ENCODE peak calls at places on chromosomes 11 and 22, in ten cellular contexts. One of them, this sample, is unnamed.

GRCh38 chr11:1837171-1838076 is 1.4 kb upstream of the TNNI2 start:
- DNase-seq in cardiac muscle cell: peak; percentile 74
- DNase-seq in NB4: peak; percentile 85
- DNase-seq in progenitor cell of endocrine pancreas: peak; percentile 75
- DNase-seq in GM13976: peak; percentile 94
- DNase-seq in uterus: peak; percentile 66
- DNase-seq in mucosa of descending colon: peak; percentile 76
- DNase-seq in prostate gland: no peak
- DNase-seq in WTC11: peak; percentile 88
- DNase-seq in kidney epithelial cell: no peak
- DNase-seq in this sample: no peak

GRCh38 chr22:19801340-19802000 is 40.9 kb downstream of the TBX1 start:
- DNase-seq in cardiac muscle cell: no peak
- DNase-seq in NB4: no peak
- DNase-seq in progenitor cell of endocrine pancreas: no peak
- DNase-seq in GM13976: no peak
- DNase-seq in uterus: no peak
- DNase-seq in mucosa of descending colon: no peak
- DNase-seq in prostate gland: no peak
- DNase-seq in WTC11: no peak
- DNase-seq in kidney epithelial cell: no peak
- DNase-seq in this sample: no peak

GRCh38 chr11:1549355-1550330 is 22.4 kb downstream of the DUSP8 start:
- DNase-seq in cardiac muscle cell: no peak
- DNase-seq in NB4: peak; percentile 46
- DNase-seq in progenitor cell of endocrine pancreas: no peak
- DNase-seq in GM13976: no peak
- DNase-seq in uterus: no peak
- DNase-seq in mucosa of descending colon: no peak
- DNase-seq in prostate gland: no peak
- DNase-seq in WTC11: no peak
- DNase-seq in kidney epithelial cell: no peak
- DNase-seq in this sample: no peak

GRCh38 chr22:37716708-37717107 is 19.9 kb downstream of the TRIOBP start:
- DNase-seq in cardiac muscle cell: no peak
- DNase-seq in NB4: peak; percentile 96
- DNase-seq in progenitor cell of endocrine pancreas: no peak
- DNase-seq in GM13976: no peak
- DNase-seq in uterus: no peak
- DNase-seq in mucosa of descending colon: no peak
- DNase-seq in prostate gland: no peak
- DNase-seq in WTC11: no peak
- DNase-seq in kidney epithelial cell: no peak
- DNase-seq in this sample: no peak

GRCh38 chr22:26763633-26764295 is 106.4 kb downstream of the MIAT start:
- DNase-seq in cardiac muscle cell: peak; percentile 29
- DNase-seq in NB4: no peak
- DNase-seq in progenitor cell of endocrine pancreas: no peak
- DNase-seq in GM13976: no peak
- DNase-seq in uterus: no peak
- DNase-seq in mucosa of descending colon: no peak
- DNase-seq in prostate gland: no peak
- DNase-seq in WTC11: no peak
- DNase-seq in kidney epithelial cell: no peak
- DNase-seq in this sample: peak; percentile 45

GRCh38 chr11:1869427-1870325 is 16.8 kb downstream of the LSP1 start:
- DNase-seq in cardiac muscle cell: no peak
- DNase-seq in NB4: no peak
- DNase-seq in progenitor cell of endocrine pancreas: no peak
- DNase-seq in GM13976: no peak
- DNase-seq in uterus: peak; percentile 52
- DNase-seq in mucosa of descending colon: peak; percentile 35
- DNase-seq in prostate gland: no peak
- DNase-seq in WTC11: peak; percentile 26
- DNase-seq in kidney epithelial cell: no peak
- DNase-seq in this sample: no peak

GRCh38 chr11:134313821-134314607 is 17.8 kb upstream of the GLB1L2 start:
- DNase-seq in cardiac muscle cell: no peak
- DNase-seq in NB4: no peak
- DNase-seq in progenitor cell of endocrine pancreas: no peak
- DNase-seq in GM13976: no peak
- DNase-seq in uterus: no peak
- DNase-seq in mucosa of descending colon: no peak
- DNase-seq in prostate gland: no peak
- DNase-seq in WTC11: no peak
- DNase-seq in kidney epithelial cell: no peak
- DNase-seq in this sample: no peak

GRCh38 chr11:12769834-12770345 is 95.7 kb downstream of the TEAD1 start:
- DNase-seq in cardiac muscle cell: peak; percentile 90
- DNase-seq in NB4: peak; percentile 22
- DNase-seq in progenitor cell of endocrine pancreas: no peak
- DNase-seq in GM13976: no peak
- DNase-seq in uterus: no peak
- DNase-seq in mucosa of descending colon: no peak
- DNase-seq in prostate gland: no peak
- DNase-seq in WTC11: no peak
- DNase-seq in kidney epithelial cell: peak; percentile 79
- DNase-seq in this sample: peak; percentile 90

GRCh38 chr11:64094463-64095223 is 58.9 kb downstream of the FLRT1 start:
- DNase-seq in cardiac muscle cell: peak; percentile 66
- DNase-seq in NB4: peak; percentile 95
- DNase-seq in progenitor cell of endocrine pancreas: no peak
- DNase-seq in GM13976: no peak
- DNase-seq in uterus: no peak
- DNase-seq in mucosa of descending colon: no peak
- DNase-seq in prostate gland: no peak
- DNase-seq in WTC11: no peak
- DNase-seq in kidney epithelial cell: peak; percentile 74
- DNase-seq in this sample: peak; percentile 48

GRCh38 chr22:19749876-19750275 is 10.7 kb upstream of the TBX1 start:
- DNase-seq in cardiac muscle cell: no peak
- DNase-seq in NB4: no peak
- DNase-seq in progenitor cell of endocrine pancreas: no peak
- DNase-seq in GM13976: no peak
- DNase-seq in uterus: no peak
- DNase-seq in mucosa of descending colon: no peak
- DNase-seq in prostate gland: no peak
- DNase-seq in WTC11: no peak
- DNase-seq in kidney epithelial cell: no peak
- DNase-seq in this sample: no peak

GRCh38 chr11:117705866-117706265 is 91.2 kb downstream of the DSCAML1 start:
- DNase-seq in cardiac muscle cell: no peak
- DNase-seq in NB4: no peak
- DNase-seq in progenitor cell of endocrine pancreas: no peak
- DNase-seq in GM13976: no peak
- DNase-seq in uterus: no peak
- DNase-seq in mucosa of descending colon: no peak
- DNase-seq in prostate gland: no peak
- DNase-seq in WTC11: no peak
- DNase-seq in kidney epithelial cell: no peak
- DNase-seq in this sample: no peak

GRCh38 chr11:81966340-81966739 is 767.3 kb downstream of the FAM181B start:
- DNase-seq in cardiac muscle cell: no peak
- DNase-seq in NB4: no peak
- DNase-seq in progenitor cell of endocrine pancreas: no peak
- DNase-seq in GM13976: no peak
- DNase-seq in uterus: no peak
- DNase-seq in mucosa of descending colon: no peak
- DNase-seq in prostate gland: no peak
- DNase-seq in WTC11: no peak
- DNase-seq in kidney epithelial cell: no peak
- DNase-seq in this sample: no peak

GRCh38 chr11:81959341-81959740 is 774.3 kb downstream of the FAM181B start:
- DNase-seq in cardiac muscle cell: no peak
- DNase-seq in NB4: no peak
- DNase-seq in progenitor cell of endocrine pancreas: no peak
- DNase-seq in GM13976: no peak
- DNase-seq in uterus: no peak
- DNase-seq in mucosa of descending colon: no peak
- DNase-seq in prostate gland: no peak
- DNase-seq in WTC11: peak; percentile 28
- DNase-seq in kidney epithelial cell: no peak
- DNase-seq in this sample: no peak

GRCh38 chr11:81967242-81967641 is 766.4 kb downstream of the FAM181B start:
- DNase-seq in cardiac muscle cell: no peak
- DNase-seq in NB4: no peak
- DNase-seq in progenitor cell of endocrine pancreas: no peak
- DNase-seq in GM13976: no peak
- DNase-seq in uterus: no peak
- DNase-seq in mucosa of descending colon: no peak
- DNase-seq in prostate gland: no peak
- DNase-seq in WTC11: no peak
- DNase-seq in kidney epithelial cell: no peak
- DNase-seq in this sample: no peak

DNA sequence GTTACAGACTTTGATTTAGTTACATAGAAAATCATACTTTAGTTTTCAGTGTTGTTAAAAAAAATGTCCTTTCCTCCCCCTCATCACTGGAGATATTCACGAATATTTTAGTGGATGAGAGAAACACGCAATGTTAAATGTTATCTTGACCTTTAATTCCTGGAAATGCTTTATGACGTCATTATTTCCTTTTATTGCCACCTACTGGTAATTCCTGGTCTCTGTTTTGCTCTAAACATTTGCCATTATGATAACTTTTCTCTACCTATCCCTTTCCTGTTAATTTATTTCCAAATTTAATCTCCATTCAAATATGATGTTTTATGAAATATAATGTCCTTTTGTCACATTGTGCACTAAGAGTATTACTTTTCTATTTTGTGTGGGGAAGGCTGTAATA is 770.6 kb downstream of the FAM181B start:
- DNase-seq in cardiac muscle cell: peak; percentile 25
- DNase-seq in NB4: peak; percentile 22
- DNase-seq in progenitor cell of endocrine pancreas: no peak
- DNase-seq in GM13976: no peak
- DNase-seq in uterus: no peak
- DNase-seq in mucosa of descending colon: no peak
- DNase-seq in prostate gland: no peak
- DNase-seq in WTC11: no peak
- DNase-seq in kidney epithelial cell: no peak
- DNase-seq in this sample: no peak
- TF ChIP-seq CTCF in cardiac muscle cell: peak; percentile 8
- TF ChIP-seq CTCF in NB4: peak; percentile 36
- TF ChIP-seq CTCF in progenitor cell of endocrine pancreas: peak; percentile 39
- TF ChIP-seq CTCF in GM13976: no peak
- TF ChIP-seq CTCF in uterus: no peak
- TF ChIP-seq CTCF in mucosa of descending colon: no peak
- TF ChIP-seq CTCF in prostate gland: peak; percentile 6
- TF ChIP-seq CTCF in WTC11: no peak
- TF ChIP-seq CTCF in kidney epithelial cell: peak; percentile 19
- TF ChIP-seq CTCF in this sample: peak; percentile 43

DNA sequence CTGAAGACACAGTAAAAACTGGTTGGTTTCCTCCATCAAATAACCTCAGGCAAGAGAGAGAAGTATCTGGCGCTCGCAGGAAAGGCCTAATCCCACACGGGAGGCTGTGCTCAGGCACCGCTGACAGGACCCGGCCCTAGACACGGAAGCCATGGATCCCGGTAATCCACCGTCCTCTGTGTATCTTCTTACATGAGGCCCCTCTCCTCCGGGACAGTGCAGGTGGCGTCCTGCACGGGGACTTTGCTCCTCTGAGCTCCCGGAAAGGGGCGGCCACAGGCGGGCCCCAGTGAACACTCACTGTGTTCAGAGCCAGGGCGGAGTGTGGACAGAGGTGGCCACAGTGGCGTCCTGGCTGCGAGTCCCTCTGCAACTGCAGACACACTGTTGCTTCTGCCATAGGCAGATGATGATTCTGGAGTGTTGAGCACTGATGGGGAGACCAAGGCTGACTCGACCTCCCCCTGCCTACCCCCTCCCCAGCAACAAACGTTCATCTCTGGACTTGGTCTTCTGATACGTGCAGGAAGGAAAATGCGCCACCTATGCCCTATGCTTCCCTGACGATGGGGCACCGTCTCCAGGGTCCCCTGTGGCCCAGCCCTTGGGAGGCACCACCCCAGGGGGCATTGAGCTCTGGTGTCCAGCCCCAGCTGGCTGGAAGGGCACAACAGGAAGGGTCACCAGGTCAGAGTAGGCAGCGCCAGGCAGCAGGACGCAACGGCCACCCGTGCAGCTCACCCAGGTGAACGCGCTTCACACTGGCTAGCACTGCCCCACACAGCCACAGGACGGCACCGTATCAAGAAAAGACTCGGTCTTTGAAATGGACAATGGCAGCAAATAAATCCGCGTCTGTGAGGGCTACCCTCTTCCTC is 95.7 kb downstream of the TRMU start:
- DNase-seq in cardiac muscle cell: no peak
- DNase-seq in NB4: no peak
- DNase-seq in progenitor cell of endocrine pancreas: no peak
- DNase-seq in GM13976: no peak
- DNase-seq in uterus: no peak
- DNase-seq in mucosa of descending colon: peak; percentile 79
- DNase-seq in prostate gland: no peak
- DNase-seq in WTC11: no peak
- DNase-seq in kidney epithelial cell: no peak
- DNase-seq in this sample: no peak
- TF ChIP-seq CTCF in cardiac muscle cell: no peak
- TF ChIP-seq CTCF in NB4: no peak
- TF ChIP-seq CTCF in progenitor cell of endocrine pancreas: no peak
- TF ChIP-seq CTCF in GM13976: no peak
- TF ChIP-seq CTCF in uterus: no peak
- TF ChIP-seq CTCF in mucosa of descending colon: no peak
- TF ChIP-seq CTCF in prostate gland: no peak
- TF ChIP-seq CTCF in WTC11: no peak
- TF ChIP-seq CTCF in kidney epithelial cell: no peak
- TF ChIP-seq CTCF in this sample: no peak

DNA sequence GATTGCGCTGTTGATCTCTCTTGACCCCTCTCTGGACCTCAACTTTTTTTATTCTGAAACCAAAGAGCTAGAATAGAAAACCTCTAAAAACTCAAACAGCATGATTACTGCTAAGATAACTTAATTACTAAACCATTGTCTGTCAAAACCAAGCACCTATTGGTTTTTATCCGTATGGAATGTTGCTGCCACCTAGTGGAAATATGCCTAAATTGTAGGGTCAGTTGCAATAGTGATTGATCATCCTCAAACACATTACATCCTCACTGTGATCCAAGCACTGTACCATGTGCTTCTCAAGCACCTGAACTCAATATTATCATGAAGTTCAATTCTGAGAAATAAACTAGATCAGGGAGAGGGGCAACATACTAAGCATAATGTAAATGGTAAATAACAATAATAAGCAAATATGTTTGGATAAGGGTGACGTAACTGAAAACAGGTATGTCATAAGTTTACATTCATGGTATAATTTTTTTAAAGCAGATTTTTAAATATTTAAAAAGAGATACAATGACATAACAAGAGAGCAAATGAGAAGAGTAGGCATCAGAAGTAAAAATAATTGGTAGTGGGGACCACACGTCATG is 3.8 kb upstream of the OR5A2 start:
- DNase-seq in cardiac muscle cell: peak; percentile 59
- DNase-seq in NB4: peak; percentile 71
- DNase-seq in progenitor cell of endocrine pancreas: peak; percentile 29
- DNase-seq in GM13976: peak; percentile 60
- DNase-seq in uterus: no peak
- DNase-seq in mucosa of descending colon: no peak
- DNase-seq in prostate gland: no peak
- DNase-seq in WTC11: peak; percentile 18
- DNase-seq in kidney epithelial cell: peak; percentile 2
- DNase-seq in this sample: no peak
- TF ChIP-seq CTCF in cardiac muscle cell: peak; percentile 74
- TF ChIP-seq CTCF in NB4: peak; percentile 79
- TF ChIP-seq CTCF in progenitor cell of endocrine pancreas: peak; percentile 84
- TF ChIP-seq CTCF in GM13976: peak; percentile 46
- TF ChIP-seq CTCF in uterus: peak; percentile 45
- TF ChIP-seq CTCF in mucosa of descending colon: peak; percentile 47
- TF ChIP-seq CTCF in prostate gland: peak; percentile 52
- TF ChIP-seq CTCF in WTC11: peak; percentile 82
- TF ChIP-seq CTCF in kidney epithelial cell: peak; percentile 69
- TF ChIP-seq CTCF in this sample: peak; percentile 84

GRCh38 chr11:113532697-113533424 is 57.7 kb upstream of the DRD2 start:
- DNase-seq in cardiac muscle cell: peak; percentile 88
- DNase-seq in NB4: peak; percentile 68
- DNase-seq in progenitor cell of endocrine pancreas: peak; percentile 62
- DNase-seq in GM13976: peak; percentile 74
- DNase-seq in uterus: peak; percentile 66
- DNase-seq in mucosa of descending colon: peak; percentile 75
- DNase-seq in prostate gland: peak; percentile 77
- DNase-seq in WTC11: peak; percentile 85
- DNase-seq in kidney epithelial cell: peak; percentile 29
- DNase-seq in this sample: peak; percentile 20
- TF ChIP-seq CTCF in cardiac muscle cell: peak; percentile 95
- TF ChIP-seq CTCF in NB4: peak; percentile 89
- TF ChIP-seq CTCF in progenitor cell of endocrine pancreas: peak; percentile 96
- TF ChIP-seq CTCF in GM13976: peak; percentile 65
- TF ChIP-seq CTCF in uterus: peak; percentile 81
- TF ChIP-seq CTCF in mucosa of descending colon: peak; percentile 60
- TF ChIP-seq CTCF in prostate gland: peak; percentile 76
- TF ChIP-seq CTCF in WTC11: peak; percentile 81
- TF ChIP-seq CTCF in kidney epithelial cell: peak; percentile 87
- TF ChIP-seq CTCF in this sample: peak; percentile 97